ENCODE peak calls at places on chromosomes 12 and 14, in four cellular contexts. K is HepG2, L is GM12878, T is K562. V is an unnamed sample.

GRCh38 chr14:99821519-99822165 is 28.4 kb downstream of the EML1 start:
- DNase-seq in T (no peak), K (no peak), L (no peak), V (peak)

GRCh38 chr14:29814153-29815057 is 113.2 kb downstream of the PRKD1 start:
- DNase-seq in T (no peak), K (no peak), L (no peak), V (no peak)

GRCh38 chr14:99871771-99872170 is 78.6 kb downstream of the EML1 start:
- DNase-seq in L (no peak), K (no peak), T (no peak), V (no peak)

GRCh38 chr12:132444957-132445883 is 44.7 kb upstream of the FBRSL1 start:
- DNase-seq in L (no peak), T (peak), K (no peak), V (no peak)

GRCh38 chr12:31728289-31728916 is 418 bp downstream of the AMN1 start:
- DNase-seq in T (peak), L (no peak), K (no peak), V (peak)

GRCh38 chr14:101461891-101462290 is 99.4 kb upstream of the DIO3 start:
- DNase-seq in L (no peak), K (no peak), T (no peak), V (no peak)

GRCh38 chr12:65568517-65568916 is 255.8 kb upstream of the HMGA2 start:
- DNase-seq in L (no peak), T (no peak), K (no peak), V (no peak)

GRCh38 chr14:105852378-105853088 is 326.1 kb downstream of the TMEM121 start:
- DNase-seq in T (no peak), L (no peak), K (no peak), V (no peak)

GRCh38 chr12:54759751-54760150 is 94.6 kb upstream of the MUCL1 start:
- DNase-seq in T (no peak), L (peak), K (peak), V (peak)

GRCh38 chr12:82329508-82329907 is 28.7 kb downstream of the CCDC59 start:
- DNase-seq in K (no peak), T (no peak), L (no peak), V (peak)

GRCh38 chr12:98399532-98399931 is 115.9 kb upstream of the TMPO start:
- DNase-seq in T (peak), L (no peak), K (peak), V (peak)

GRCh38 chr12:104137175-104137901 is 672 bp downstream of the NFYB start:
- DNase-seq in K (peak), L (peak), T (peak), V (peak)

GRCh38 chr14:34324363-34324795 is 137.7 kb downstream of the SPTSSA start:
- DNase-seq in K (peak), L (no peak), T (peak), V (peak)

GRCh38 chr12:65510584-65511050 is 232.1 kb downstream of the MSRB3 start:
- DNase-seq in T (no peak), K (peak), L (no peak), V (peak)

GRCh38 chr12:108823804-108824203 is 33.6 kb downstream of the SSH1 start:
- DNase-seq in T (no peak), L (no peak), K (no peak), V (peak)

GRCh38 chr12:67042697-67043131 is 226.4 kb upstream of the CAND1 start:
- DNase-seq in K (no peak), L (no peak), T (no peak), V (peak)

GRCh38 chr12:50986961-50987737 is 34.8 kb downstream of the HIGD1C start:
- DNase-seq in T (peak), K (peak), L (no peak), V (peak)

GRCh38 chr12:71038960-71039359 is 118.4 kb upstream of the PTPRR start:
- DNase-seq in L (no peak), T (no peak), K (no peak), V (no peak)

GRCh38 chr12:98058838-98059237 is 456.6 kb upstream of the TMPO start:
- DNase-seq in L (no peak), K (no peak), T (no peak), V (no peak)

GRCh38 chr14:76015191-76015590 is 29.6 kb downstream of the IFT43 start:
- DNase-seq in K (no peak), L (no peak), T (no peak), V (no peak)
- TF ChIP-seq FOXK2 in K (no peak), L (no peak), T (no peak), V (no peak)

GRCh38 chr12:126507231-126507630 is 1442.0 kb downstream of the AACS start:
- DNase-seq in K (no peak), L (no peak), T (no peak), V (no peak)

GRCh38 chr12:126510630-126511029 is 1445.4 kb downstream of the AACS start:
- DNase-seq in T (no peak), L (no peak), K (no peak), V (no peak)

GRCh38 chr12:126509587-126509986 is 1444.4 kb downstream of the AACS start:
- DNase-seq in K (no peak), T (no peak), L (no peak), V (no peak)

GRCh38 chr12:126506426-126507182 is 1441.4 kb downstream of the AACS start:
- DNase-seq in L (no peak), T (no peak), K (no peak), V (no peak)
- TF ChIP-seq FOXK2 in L (no peak), T (no peak), K (no peak), V (no peak)

GRCh38 chr12:130338794-130339601 is 1.3 kb downstream of the PIWIL1 start:
- DNase-seq in K (no peak), L (no peak), T (no peak), V (no peak)
- TF ChIP-seq FOXK2 in K (no peak), L (no peak), T (no peak), V (no peak)

DNA sequence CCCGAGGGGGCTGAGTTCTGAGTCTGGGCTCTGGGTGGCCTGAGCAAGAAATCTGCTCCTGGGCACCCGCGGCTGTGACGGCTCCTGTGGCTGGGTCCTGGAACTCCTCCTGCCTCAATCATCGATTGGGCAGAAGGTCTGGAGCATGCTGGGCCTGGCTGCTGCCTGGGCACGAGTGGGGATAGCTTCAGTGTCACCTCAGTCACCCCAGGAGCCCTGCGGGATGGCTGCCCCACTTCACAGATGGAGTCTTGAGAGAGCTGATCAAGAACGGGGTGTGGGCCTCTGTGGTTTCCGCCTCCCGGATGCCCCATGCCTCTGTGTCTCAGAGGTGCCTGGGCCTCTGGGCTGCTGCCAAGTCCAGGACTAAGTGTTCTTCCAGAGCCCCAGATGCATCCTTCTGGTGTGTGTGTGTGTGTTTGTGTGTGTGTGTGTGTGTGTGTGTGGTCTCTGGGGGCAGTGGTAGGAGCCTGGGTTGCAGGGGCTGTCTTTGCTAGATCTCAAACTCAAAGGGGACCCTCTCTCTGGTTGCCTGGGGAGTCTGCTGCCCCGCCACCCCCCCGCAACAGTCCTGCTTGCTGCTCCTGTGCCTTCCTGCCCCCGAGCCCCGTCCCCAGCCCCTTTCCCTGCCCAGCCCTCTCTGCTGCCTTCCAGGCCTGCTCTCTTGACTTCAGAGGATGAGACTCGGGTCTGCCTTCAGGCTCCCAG is 185.5 kb upstream of the C14orf180 start:
- DNase-seq in T (no peak), K (no peak), L (no peak), V (no peak)
- TF ChIP-seq FOXK2 in T (no peak), K (no peak), L (no peak), V (no peak)

GRCh38 chr14:64736271-64737131 is 32.3 kb downstream of the PLEKHG3 start:
- DNase-seq in T (peak), L (no peak), K (peak), V (no peak)
- TF ChIP-seq FOXK2 in T (no peak), L (no peak), K (no peak), V (no peak)

GRCh38 chr12:101839324-101840283 is 8.8 kb upstream of the GNPTAB start:
- DNase-seq in L (no peak), K (peak), T (peak), V (peak)
- TF ChIP-seq FOXK2 in L (no peak), K (no peak), T (no peak), V (no peak)

DNA sequence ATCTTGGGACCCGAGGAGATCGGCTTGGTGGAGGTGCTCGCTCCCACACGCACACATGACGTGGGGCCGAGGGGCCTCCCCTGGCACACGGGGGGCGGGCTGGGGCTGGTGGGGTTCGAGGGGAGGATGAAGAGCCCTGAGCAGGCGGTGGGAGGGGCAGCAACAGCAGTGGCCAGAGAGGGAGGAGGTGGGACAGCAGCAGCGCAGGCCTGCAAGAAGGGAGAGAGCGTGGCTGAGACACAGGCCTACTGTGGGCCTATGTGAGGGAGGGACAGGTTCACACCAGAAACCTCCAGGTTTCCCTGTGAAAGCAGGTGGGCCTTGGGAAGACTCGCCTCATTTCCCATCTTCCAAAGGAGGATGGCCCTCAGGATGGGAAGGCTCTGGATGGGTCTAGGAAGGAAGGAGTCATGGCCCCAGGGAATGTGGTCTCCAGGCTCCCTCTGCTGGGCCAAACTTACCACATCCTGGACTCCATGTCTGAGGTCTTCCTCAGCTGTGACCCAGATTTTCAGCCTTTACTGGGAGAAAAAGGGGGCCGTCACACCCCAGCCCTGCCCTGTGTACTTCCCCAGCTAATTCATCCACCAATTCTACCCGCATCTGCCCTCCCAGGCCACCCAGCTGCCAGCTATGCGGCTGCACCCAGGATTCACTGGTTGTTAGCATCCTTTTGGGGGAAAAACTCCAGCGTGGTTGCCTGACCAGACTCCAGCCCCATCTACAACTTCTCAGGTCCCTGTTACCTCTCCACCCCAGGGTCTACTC is 2.8 kb downstream of the PIANP start:
- DNase-seq in T (peak), K (peak), L (no peak), V (peak)
- TF ChIP-seq FOXK2 in T (no peak), K (no peak), L (no peak), V (no peak)